ENCODE peak calls at places on chromosomes 2 and 18, in ten cellular contexts. V is osteoblast; Q is CD8-positive, alpha-beta T cell; P is mucosa of descending colon; M is gastrocnemius medialis; S is GM23248; T is A673; H is heart right ventricle; J is aorta; Y is neuronal stem cell. X is an unnamed sample.

GRCh38 chr2:195320416-195320973 is 336.5 kb upstream of the SLC39A10 start:
- DNase-seq in V (no peak), Q (no peak), P (no peak), M (no peak), S (peak; percentile 18), T (peak; percentile 15), H (no peak), J (no peak), Y (no peak), X (no peak)

GRCh38 chr2:134155134-134155533 is 98.7 kb upstream of the MGAT5 start:
- DNase-seq in V (no peak), Q (no peak), P (no peak), M (no peak), S (no peak), T (no peak), H (no peak), J (no peak), Y (no peak), X (no peak)

GRCh38 chr2:8536686-8537571 is 144.9 kb upstream of the ID2 start:
- DNase-seq in V (peak; percentile 57), Q (no peak), P (no peak), M (peak; percentile 3), S (peak; percentile 76), T (no peak), H (no peak), J (peak; percentile 38), Y (no peak), X (no peak)

GRCh38 chr2:179275280-179276013 is 10.8 kb upstream of the SESTD1 start:
- DNase-seq in V (no peak), Q (no peak), P (no peak), M (no peak), S (peak; percentile 49), T (no peak), H (no peak), J (no peak), Y (no peak), X (no peak)

GRCh38 chr2:35067420-35067819 is 1288.2 kb upstream of the CRIM1 start:
- DNase-seq in V (no peak), Q (no peak), P (no peak), M (no peak), S (no peak), T (no peak), H (no peak), J (no peak), Y (no peak), X (no peak)

GRCh38 chr2:112579280-112579679 is 5.1 kb upstream of the CHCHD5 start:
- DNase-seq in V (no peak), Q (no peak), P (no peak), M (no peak), S (peak; percentile 92), T (peak; percentile 71), H (no peak), J (no peak), Y (no peak), X (no peak)

GRCh38 chr2:190627881-190628412 is 20.9 kb upstream of the NAB1 start:
- DNase-seq in V (peak; percentile 73), Q (peak; percentile 26), P (peak; percentile 62), M (no peak), S (peak; percentile 73), T (peak; percentile 66), H (peak; percentile 59), J (peak; percentile 69), Y (no peak), X (no peak)

GRCh38 chr2:39243469-39244123 is at the start of gene CDKL4:
- DNase-seq in V (peak; percentile 84), Q (peak; percentile 22), P (peak; percentile 50), M (no peak), S (no peak), T (no peak), H (no peak), J (no peak), Y (no peak), X (no peak)

GRCh38 chr2:33426666-33427231 is 49.7 kb upstream of the RASGRP3 start:
- DNase-seq in V (peak; percentile 87), Q (no peak), P (no peak), M (no peak), S (peak; percentile 65), T (peak; percentile 60), H (peak; percentile 73), J (no peak), Y (no peak), X (peak; percentile 17)

GRCh38 chr2:162838141-162838500 is 446 bp downstream of the KCNH7 start:
- DNase-seq in V (no peak), Q (no peak), P (no peak), M (no peak), S (no peak), T (no peak), H (no peak), J (no peak), Y (no peak), X (no peak)

GRCh38 chr18:37631422-37631821 is 65.8 kb upstream of the CELF4 start:
- DNase-seq in V (no peak), Q (no peak), P (no peak), M (no peak), S (no peak), T (no peak), H (no peak), J (no peak), Y (no peak), X (no peak)

GRCh38 chr2:119265693-119266066 is 42.0 kb downstream of the STEAP3 start:
- DNase-seq in V (no peak), Q (no peak), P (no peak), M (no peak), S (no peak), T (no peak), H (no peak), J (no peak), Y (no peak), X (no peak)

GRCh38 chr2:172253190-172254052 is 150.7 kb upstream of the DLX2 start:
- DNase-seq in V (peak; percentile 95), Q (peak; percentile 41), P (no peak), M (peak; percentile 25), S (peak; percentile 98), T (peak; percentile 93), H (peak; percentile 63), J (peak; percentile 55), Y (no peak), X (peak; percentile 100)

GRCh38 chr2:100562613-100563406 is at the start of gene PDCL3:
- DNase-seq in V (peak; percentile 98), Q (peak; percentile 93), P (peak; percentile 97), M (peak; percentile 98), S (peak; percentile 100), T (peak; percentile 97), H (peak; percentile 96), J (peak; percentile 98), Y (peak; percentile 92), X (peak; percentile 97)

GRCh38 chr2:190979906-190980629 is 33.9 kb downstream of the STAT1 start:
- DNase-seq in V (no peak), Q (no peak), P (peak; percentile 50), M (no peak), S (no peak), T (no peak), H (peak; percentile 83), J (peak; percentile 60), Y (no peak), X (peak; percentile 94)

GRCh38 chr18:75211721-75212625 is 1.4 kb downstream of the TSHZ1 start:
- DNase-seq in V (no peak), Q (peak; percentile 34), P (peak; percentile 68), M (peak; percentile 29), S (peak; percentile 54), T (no peak), H (peak; percentile 58), J (peak; percentile 70), Y (peak; percentile 23), X (peak; percentile 18)
- H3K4me1 ChIP-seq in V (peaks cover 39% of the 10 kb centered on the region), Q (peaks cover 62% of the 10 kb centered on the region), P (peaks cover 51% of the 10 kb centered on the region), M (peaks cover 43% of the 10 kb centered on the region), S (peaks cover 34% of the 10 kb centered on the region), T (peaks cover 28% of the 10 kb centered on the region), H (peaks cover 70% of the 10 kb centered on the region), J (no peaks in the 10 kb centered on the region), Y (peaks cover 14% of the 10 kb centered on the region), X (peaks cover 31% of the 10 kb centered on the region)

GRCh38 chr2:74927617-74928016 is 30.8 kb upstream of the POLE4 start:
- DNase-seq in V (no peak), Q (no peak), P (no peak), M (no peak), S (no peak), T (no peak), H (no peak), J (no peak), Y (no peak), X (no peak)
- H3K4me1 ChIP-seq in V (peaks cover 12% of the 10 kb centered on the region), Q (no peaks in the 10 kb centered on the region), P (no peaks in the 10 kb centered on the region), M (no peaks in the 10 kb centered on the region), S (no peaks in the 10 kb centered on the region), T (no peaks in the 10 kb centered on the region), H (peaks cover 12% of the 10 kb centered on the region), J (no peaks in the 10 kb centered on the region), Y (no peaks in the 10 kb centered on the region), X (peaks cover 6% of the 10 kb centered on the region)

GRCh38 chr18:48786621-48787522 is 163.9 kb downstream of the SMAD7 start:
- DNase-seq in V (no peak), Q (no peak), P (no peak), M (peak; percentile 8), S (no peak), T (no peak), H (no peak), J (peak; percentile 46), Y (no peak), X (no peak)

GRCh38 chr18:48785686-48786470 is 164.9 kb downstream of the SMAD7 start:
- DNase-seq in V (peak; percentile 48), Q (no peak), P (no peak), M (peak; percentile 4), S (no peak), T (no peak), H (no peak), J (peak; percentile 32), Y (no peak), X (no peak)

GRCh38 chr18:48783616-48784520 is 166.9 kb downstream of the SMAD7 start:
- DNase-seq in V (peak; percentile 72), Q (no peak), P (no peak), M (no peak), S (no peak), T (no peak), H (no peak), J (no peak), Y (no peak), X (no peak)

GRCh38 chr18:48784654-48785053 is 166.1 kb downstream of the SMAD7 start:
- DNase-seq in V (peak; percentile 35), Q (no peak), P (no peak), M (no peak), S (no peak), T (no peak), H (no peak), J (peak; percentile 58), Y (no peak), X (no peak)

DNA sequence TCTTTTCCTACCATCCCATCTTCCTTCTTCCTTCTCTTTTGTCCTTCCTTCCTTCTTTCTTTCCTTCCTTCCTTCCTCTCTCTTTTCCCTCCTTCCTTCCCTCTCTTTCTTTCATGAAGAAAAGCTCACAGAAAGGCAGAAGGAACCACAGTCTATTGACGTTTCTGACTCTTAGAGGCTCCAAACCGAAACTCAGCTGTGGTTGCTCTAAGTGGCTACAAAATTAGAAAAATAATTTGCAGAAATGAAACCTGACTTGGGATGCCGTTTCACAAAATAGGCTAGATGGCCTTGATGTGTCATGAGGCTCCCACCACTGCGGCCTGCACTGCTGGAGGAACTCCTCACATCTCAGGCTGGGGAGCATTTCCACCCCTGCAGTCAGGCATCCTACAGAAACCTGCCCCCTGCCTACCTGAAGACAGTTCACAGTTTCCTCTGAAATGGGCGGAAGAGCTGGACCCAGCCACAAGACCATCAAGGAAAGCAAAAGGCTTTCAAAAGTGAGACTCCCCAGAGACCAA is 165.6 kb downstream of the SMAD7 start:
- DNase-seq in V (peak; percentile 64), Q (no peak), P (no peak), M (peak; percentile 12), S (no peak), T (no peak), H (no peak), J (peak; percentile 81), Y (no peak), X (no peak)
- H3K4me1 ChIP-seq in V (peaks cover 36% of the 10 kb centered on the region), Q (peaks cover 9% of the 10 kb centered on the region), P (peaks cover 21% of the 10 kb centered on the region), M (peaks cover 43% of the 10 kb centered on the region), S (peaks cover 34% of the 10 kb centered on the region), T (peaks cover 12% of the 10 kb centered on the region), H (peaks cover 75% of the 10 kb centered on the region), J (no peaks in the 10 kb centered on the region), Y (peaks cover 30% of the 10 kb centered on the region), X (no peaks in the 10 kb centered on the region)

GRCh38 chr2:27071990-27072830 is 756 bp upstream of the OST4 start:
- DNase-seq in V (peak; percentile 94), Q (no peak), P (peak; percentile 75), M (peak; percentile 33), S (peak; percentile 36), T (peak; percentile 63), H (peak; percentile 86), J (peak; percentile 87), Y (no peak), X (no peak)
- H3K4me1 ChIP-seq in V (peaks cover 56% of the 10 kb centered on the region), Q (peaks cover 46% of the 10 kb centered on the region), P (peaks cover 24% of the 10 kb centered on the region), M (peaks cover 31% of the 10 kb centered on the region), S (peaks cover 21% of the 10 kb centered on the region), T (peaks cover 41% of the 10 kb centered on the region), H (peaks cover 72% of the 10 kb centered on the region), J (no peaks in the 10 kb centered on the region), Y (peaks cover 27% of the 10 kb centered on the region), X (peaks cover 11% of the 10 kb centered on the region)

X was measured in PC-9.